ENCODE peak calls at places on chromosomes 7 and 10, in eight cellular contexts. R, V, O, I, X, A, Y and F are unnamed samples.

GRCh38 chr10:110859206-110859946 is 12.4 kb upstream of the PDCD4 start:
- DNase-seq in R (peak), I (no peak), X (no peak), A (no peak), Y (no peak), V (no peak), O (no peak), F (peak)

GRCh38 chr7:151086802-151087246 is 549 bp downstream of the AGAP3 start:
- DNase-seq in V (peak), Y (no peak), O (no peak), R (no peak), A (peak), I (no peak), X (peak), F (peak)

GRCh38 chr7:129530881-129531391 is 28.6 kb downstream of the SMKR1 start:
- DNase-seq in Y (no peak), A (no peak), X (no peak), I (no peak), O (no peak), V (peak), R (no peak), F (no peak)

GRCh38 chr10:112904000-112904399 is 46.0 kb upstream of the TCF7L2 start:
- DNase-seq in O (no peak), A (no peak), R (no peak), V (no peak), Y (no peak), X (no peak), I (no peak), F (no peak)

GRCh38 chr10:52488606-52489485 is 174.8 kb downstream of the DKK1 start:
- DNase-seq in X (peak), V (no peak), Y (peak), R (no peak), I (peak), A (no peak), O (peak), F (peak)

GRCh38 chr7:141074162-141074989 is 512 bp downstream of the TMEM178B start:
- DNase-seq in X (no peak), O (no peak), V (peak), A (no peak), Y (peak), I (no peak), R (no peak), F (no peak)

GRCh38 chr7:157613575-157614322 is 276.9 kb downstream of the DNAJB6 start:
- DNase-seq in A (no peak), I (no peak), X (no peak), V (no peak), R (no peak), Y (peak), O (no peak), F (no peak)

GRCh38 chr10:113045155-113046055 is 95.4 kb downstream of the TCF7L2 start:
- DNase-seq in A (no peak), V (no peak), X (no peak), O (no peak), R (no peak), I (no peak), Y (no peak), F (no peak)

GRCh38 chr10:93958834-93959233 is 34.9 kb upstream of the PLCE1 start:
- DNase-seq in A (no peak), I (no peak), V (no peak), R (no peak), Y (no peak), O (no peak), X (no peak), F (no peak)